ENCODE peak calls at places on chromosome 7, in seven cellular contexts. One of them, this sample, is unnamed.

GRCh38 chr7:73364006-73364728 is 36.2 kb downstream of the FKBP6 start:
- DNase-seq in neural crest cell: no peak
- DNase-seq in AG09319: no peak
- DNase-seq in transverse colon: no peak
- DNase-seq in kidney epithelial cell: no peak
- DNase-seq in AG04450: no peak
- DNase-seq in GM20000: no peak
- DNase-seq in this sample: no peak

GRCh38 chr7:7099584-7100014 is 82.7 kb upstream of the C1GALT1 start:
- DNase-seq in neural crest cell: peak; percentile 18
- DNase-seq in AG09319: peak; percentile 62
- DNase-seq in AG04450: peak; percentile 69
- DNase-seq in transverse colon: peak; percentile 28
- DNase-seq in GM20000: no peak
- DNase-seq in kidney epithelial cell: peak; percentile 86
- DNase-seq in this sample: peak; percentile 91

GRCh38 chr7:24851791-24852190 is 94.5 kb upstream of the GSDME start:
- DNase-seq in transverse colon: no peak
- DNase-seq in neural crest cell: no peak
- DNase-seq in GM20000: no peak
- DNase-seq in AG09319: no peak
- DNase-seq in AG04450: peak; percentile 16
- DNase-seq in kidney epithelial cell: no peak
- DNase-seq in this sample: no peak

GRCh38 chr7:44286182-44286617 is 39.2 kb downstream of the CAMK2B start:
- DNase-seq in kidney epithelial cell: no peak
- DNase-seq in AG09319: no peak
- DNase-seq in neural crest cell: no peak
- DNase-seq in AG04450: no peak
- DNase-seq in GM20000: no peak
- DNase-seq in transverse colon: peak; percentile 3
- DNase-seq in this sample: no peak

GRCh38 chr7:44196450-44196872 is 4.3 kb upstream of the YKT6 start:
- DNase-seq in AG04450: no peak
- DNase-seq in transverse colon: no peak
- DNase-seq in AG09319: no peak
- DNase-seq in neural crest cell: peak; percentile 52
- DNase-seq in GM20000: peak; percentile 73
- DNase-seq in kidney epithelial cell: no peak
- DNase-seq in this sample: no peak

GRCh38 chr7:97421307-97421905 is 303.9 kb downstream of the SDHAF3 start:
- DNase-seq in AG04450: no peak
- DNase-seq in AG09319: no peak
- DNase-seq in kidney epithelial cell: no peak
- DNase-seq in transverse colon: no peak
- DNase-seq in neural crest cell: no peak
- DNase-seq in GM20000: no peak
- DNase-seq in this sample: no peak

GRCh38 chr7:134809611-134810010 is 30.2 kb downstream of the CALD1 start:
- DNase-seq in kidney epithelial cell: no peak
- DNase-seq in AG09319: no peak
- DNase-seq in neural crest cell: no peak
- DNase-seq in AG04450: no peak
- DNase-seq in transverse colon: no peak
- DNase-seq in GM20000: no peak
- DNase-seq in this sample: no peak

GRCh38 chr7:22129819-22130580 is 184.3 kb upstream of the CDCA7L start:
- DNase-seq in neural crest cell: no peak
- DNase-seq in kidney epithelial cell: no peak
- DNase-seq in AG09319: no peak
- DNase-seq in transverse colon: no peak
- DNase-seq in AG04450: no peak
- DNase-seq in GM20000: no peak
- DNase-seq in this sample: no peak

GRCh38 chr7:98874942-98875341 is 3.4 kb upstream of the TRRAP start:
- DNase-seq in transverse colon: no peak
- DNase-seq in GM20000: no peak
- DNase-seq in neural crest cell: no peak
- DNase-seq in AG04450: no peak
- DNase-seq in kidney epithelial cell: no peak
- DNase-seq in AG09319: no peak
- DNase-seq in this sample: no peak

GRCh38 chr7:99267530-99268360 is 4.9 kb upstream of the MYH16 start:
- DNase-seq in AG04450: peak; percentile 62
- DNase-seq in kidney epithelial cell: peak; percentile 87
- DNase-seq in GM20000: no peak
- DNase-seq in neural crest cell: peak; percentile 19
- DNase-seq in AG09319: peak; percentile 19
- DNase-seq in transverse colon: no peak
- DNase-seq in this sample: peak; percentile 94

GRCh38 chr7:110347091-110347490 is 743.8 kb upstream of the LRRN3 start:
- DNase-seq in AG09319: no peak
- DNase-seq in kidney epithelial cell: no peak
- DNase-seq in GM20000: no peak
- DNase-seq in AG04450: no peak
- DNase-seq in neural crest cell: no peak
- DNase-seq in transverse colon: no peak
- DNase-seq in this sample: no peak

GRCh38 chr7:85851571-85852193 is 664.8 kb upstream of the SEMA3D start:
- DNase-seq in kidney epithelial cell: peak; percentile 29
- DNase-seq in AG09319: peak; percentile 49
- DNase-seq in AG04450: peak; percentile 29
- DNase-seq in transverse colon: no peak
- DNase-seq in GM20000: no peak
- DNase-seq in neural crest cell: no peak
- DNase-seq in this sample: peak; percentile 29
- TF ChIP-seq CTCF in kidney epithelial cell: peak; percentile 37
- TF ChIP-seq CTCF in AG09319: peak; percentile 50
- TF ChIP-seq CTCF in AG04450: peak; percentile 56
- TF ChIP-seq CTCF in transverse colon: peak; percentile 9
- TF ChIP-seq CTCF in GM20000: no peak
- TF ChIP-seq CTCF in neural crest cell: peak; percentile 80
- TF ChIP-seq CTCF in this sample: peak; percentile 51

GRCh38 chr7:128924706-128925588 is 12.8 kb upstream of the IRF5 start:
- DNase-seq in AG04450: no peak
- DNase-seq in neural crest cell: no peak
- DNase-seq in transverse colon: no peak
- DNase-seq in AG09319: no peak
- DNase-seq in kidney epithelial cell: no peak
- DNase-seq in GM20000: no peak
- DNase-seq in this sample: no peak

GRCh38 chr7:128929201-128929808 is 8.4 kb upstream of the IRF5 start:
- DNase-seq in GM20000: no peak
- DNase-seq in neural crest cell: no peak
- DNase-seq in AG09319: no peak
- DNase-seq in kidney epithelial cell: no peak
- DNase-seq in transverse colon: no peak
- DNase-seq in AG04450: no peak
- DNase-seq in this sample: no peak

GRCh38 chr7:128931965-128932861 is 5.5 kb upstream of the IRF5 start:
- DNase-seq in kidney epithelial cell: no peak
- DNase-seq in transverse colon: no peak
- DNase-seq in AG09319: no peak
- DNase-seq in AG04450: no peak
- DNase-seq in GM20000: no peak
- DNase-seq in neural crest cell: no peak
- DNase-seq in this sample: no peak

GRCh38 chr7:128931186-128931798 is 6.4 kb upstream of the IRF5 start:
- DNase-seq in neural crest cell: no peak
- DNase-seq in kidney epithelial cell: no peak
- DNase-seq in transverse colon: no peak
- DNase-seq in GM20000: no peak
- DNase-seq in AG09319: no peak
- DNase-seq in AG04450: no peak
- DNase-seq in this sample: no peak

GRCh38 chr7:128928159-128928558 is 9.6 kb upstream of the IRF5 start:
- DNase-seq in AG09319: no peak
- DNase-seq in neural crest cell: no peak
- DNase-seq in AG04450: no peak
- DNase-seq in GM20000: no peak
- DNase-seq in transverse colon: no peak
- DNase-seq in kidney epithelial cell: no peak
- DNase-seq in this sample: no peak
- TF ChIP-seq CTCF in AG09319: no peak
- TF ChIP-seq CTCF in neural crest cell: no peak
- TF ChIP-seq CTCF in AG04450: no peak
- TF ChIP-seq CTCF in GM20000: no peak
- TF ChIP-seq CTCF in transverse colon: no peak
- TF ChIP-seq CTCF in kidney epithelial cell: no peak
- TF ChIP-seq CTCF in this sample: no peak

DNA sequence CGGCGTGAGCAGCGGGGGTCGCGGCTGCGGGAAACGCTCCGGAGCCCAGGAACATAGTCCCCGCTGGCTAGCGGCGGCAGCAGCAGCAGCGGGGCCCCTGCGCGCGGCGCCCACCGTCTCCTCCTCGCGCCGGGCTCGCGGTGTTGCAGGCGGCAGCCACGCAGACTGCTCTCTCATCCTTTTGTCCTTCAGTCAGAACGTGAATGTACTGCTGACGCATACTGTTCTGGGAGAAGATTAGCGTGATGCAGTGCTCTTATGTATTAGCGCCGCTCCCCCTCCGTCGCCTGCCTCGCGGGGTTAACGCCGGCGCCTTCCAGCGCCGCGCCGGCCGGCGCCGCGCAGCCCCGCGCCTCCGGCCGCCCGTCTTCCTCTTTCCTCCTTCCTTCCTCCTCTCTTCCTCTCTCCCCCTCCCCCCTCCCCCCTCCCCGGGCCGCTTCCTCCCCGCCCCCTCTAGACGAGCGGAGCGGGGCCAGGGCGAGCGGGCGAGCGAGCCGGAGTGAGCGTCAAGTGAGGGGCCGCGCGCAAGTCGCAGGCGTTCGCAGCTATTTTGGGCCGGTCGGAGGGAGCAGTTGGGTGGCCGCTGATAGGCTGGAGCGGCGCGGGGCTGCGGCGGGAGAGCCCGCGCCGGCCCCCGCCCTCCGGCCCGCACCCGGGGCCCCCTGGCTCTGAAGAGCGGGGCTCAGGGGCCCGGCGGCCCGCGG is 816 bp upstream of the LRRC4 start:
- DNase-seq in kidney epithelial cell: peak; percentile 63
- DNase-seq in neural crest cell: peak; percentile 55
- DNase-seq in GM20000: peak; percentile 85
- DNase-seq in AG04450: peak; percentile 77
- DNase-seq in transverse colon: peak; percentile 33
- DNase-seq in AG09319: peak; percentile 61
- DNase-seq in this sample: peak; percentile 88
- TF ChIP-seq CTCF in kidney epithelial cell: no peak
- TF ChIP-seq CTCF in neural crest cell: peak; percentile 45
- TF ChIP-seq CTCF in GM20000: no peak
- TF ChIP-seq CTCF in AG04450: peak; percentile 40
- TF ChIP-seq CTCF in transverse colon: no peak
- TF ChIP-seq CTCF in AG09319: peak; percentile 25
- TF ChIP-seq CTCF in this sample: peak; percentile 24

GRCh38 chr7:17279081-17279480 is 19.4 kb upstream of the AHR start:
- DNase-seq in AG09319: no peak
- DNase-seq in GM20000: no peak
- DNase-seq in transverse colon: no peak
- DNase-seq in kidney epithelial cell: no peak
- DNase-seq in neural crest cell: no peak
- DNase-seq in AG04450: no peak
- DNase-seq in this sample: no peak
- TF ChIP-seq CTCF in AG09319: no peak
- TF ChIP-seq CTCF in GM20000: no peak
- TF ChIP-seq CTCF in transverse colon: no peak
- TF ChIP-seq CTCF in kidney epithelial cell: no peak
- TF ChIP-seq CTCF in neural crest cell: no peak
- TF ChIP-seq CTCF in AG04450: no peak
- TF ChIP-seq CTCF in this sample: no peak

DNA sequence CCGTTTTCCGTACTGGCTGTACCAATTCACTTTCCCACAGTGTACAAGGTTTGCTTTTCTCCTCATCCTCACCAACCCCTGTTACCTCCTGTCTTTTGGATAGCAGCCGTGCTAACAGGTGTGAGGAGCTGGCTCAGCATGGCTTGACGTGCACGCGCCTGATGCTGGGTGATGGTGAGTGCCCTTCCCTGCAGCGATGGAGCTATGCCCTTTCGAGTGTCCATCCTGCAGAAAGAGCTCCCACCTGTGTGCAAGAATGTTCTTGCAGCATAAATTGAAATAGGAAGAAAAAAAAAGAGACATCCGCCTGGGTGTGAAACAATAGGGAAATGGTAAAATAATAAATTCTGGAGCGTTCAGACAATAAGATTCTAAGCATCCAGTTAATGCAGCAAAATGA is 9.5 kb upstream of the UBE3C start:
- DNase-seq in AG09319: no peak
- DNase-seq in transverse colon: no peak
- DNase-seq in GM20000: no peak
- DNase-seq in neural crest cell: no peak
- DNase-seq in AG04450: no peak
- DNase-seq in kidney epithelial cell: no peak
- DNase-seq in this sample: no peak
- TF ChIP-seq CTCF in AG09319: no peak
- TF ChIP-seq CTCF in transverse colon: no peak
- TF ChIP-seq CTCF in GM20000: no peak
- TF ChIP-seq CTCF in neural crest cell: no peak
- TF ChIP-seq CTCF in AG04450: no peak
- TF ChIP-seq CTCF in kidney epithelial cell: no peak
- TF ChIP-seq CTCF in this sample: no peak

GRCh38 chr7:114070246-114070645 is 151.4 kb upstream of the PPP1R3A start:
- DNase-seq in AG09319: no peak
- DNase-seq in transverse colon: no peak
- DNase-seq in neural crest cell: no peak
- DNase-seq in GM20000: no peak
- DNase-seq in AG04450: no peak
- DNase-seq in kidney epithelial cell: no peak
- DNase-seq in this sample: no peak

GRCh38 chr7:114073711-114074110 is 154.9 kb upstream of the PPP1R3A start:
- DNase-seq in neural crest cell: no peak
- DNase-seq in AG09319: no peak
- DNase-seq in GM20000: no peak
- DNase-seq in AG04450: no peak
- DNase-seq in transverse colon: no peak
- DNase-seq in kidney epithelial cell: no peak
- DNase-seq in this sample: no peak
- TF ChIP-seq CTCF in neural crest cell: no peak
- TF ChIP-seq CTCF in AG09319: no peak
- TF ChIP-seq CTCF in GM20000: no peak
- TF ChIP-seq CTCF in AG04450: no peak
- TF ChIP-seq CTCF in transverse colon: no peak
- TF ChIP-seq CTCF in kidney epithelial cell: no peak
- TF ChIP-seq CTCF in this sample: no peak

DNA sequence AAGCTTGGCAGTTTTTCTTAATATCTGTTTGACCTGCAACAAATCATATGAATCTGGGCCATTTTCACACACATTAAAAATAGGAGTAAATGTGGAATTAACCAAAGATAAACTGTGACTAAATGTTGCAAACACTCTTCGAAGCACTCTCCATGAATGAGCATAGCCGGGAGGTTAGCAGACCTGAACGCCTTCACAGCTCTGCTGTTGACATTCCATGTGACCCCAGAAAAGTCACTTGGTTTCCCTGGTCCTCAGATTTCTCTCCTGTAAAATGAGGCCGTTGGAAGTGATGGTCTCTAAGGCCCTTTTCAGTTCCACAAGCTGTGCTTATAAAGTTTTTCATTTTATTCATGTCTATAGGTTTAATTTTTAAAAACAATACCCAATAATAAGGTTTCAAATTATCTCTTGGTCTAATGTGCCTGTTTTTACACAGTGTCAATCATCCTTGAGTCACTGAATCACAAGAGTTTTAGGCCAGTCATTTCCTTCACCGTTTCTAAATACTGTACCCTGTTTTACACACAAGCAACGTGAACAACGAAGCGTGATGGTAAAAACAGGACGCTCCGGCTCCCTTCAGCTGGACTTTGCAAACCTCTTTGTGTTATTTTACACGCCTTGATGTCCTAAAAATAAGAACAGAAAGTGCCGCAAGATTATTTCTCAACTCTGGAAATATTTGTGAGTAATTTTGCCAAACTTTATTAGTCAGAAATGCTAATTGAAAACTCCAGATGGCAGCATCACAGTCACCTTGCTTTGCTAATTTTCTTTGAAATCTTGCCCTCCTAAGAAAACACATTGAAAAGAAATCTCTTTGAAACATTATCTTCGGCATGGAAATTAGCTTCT is 38.6 kb upstream of the MET start:
- DNase-seq in AG04450: no peak
- DNase-seq in AG09319: no peak
- DNase-seq in kidney epithelial cell: peak; percentile 50
- DNase-seq in GM20000: peak; percentile 31
- DNase-seq in neural crest cell: no peak
- DNase-seq in transverse colon: no peak
- DNase-seq in this sample: no peak
- TF ChIP-seq CTCF in AG04450: no peak
- TF ChIP-seq CTCF in AG09319: no peak
- TF ChIP-seq CTCF in kidney epithelial cell: peak; percentile 13
- TF ChIP-seq CTCF in GM20000: no peak
- TF ChIP-seq CTCF in neural crest cell: no peak
- TF ChIP-seq CTCF in transverse colon: no peak
- TF ChIP-seq CTCF in this sample: peak; percentile 18